ENCODE peak calls at places on chromosome 11, in eight cellular contexts. One of them, this sample, is unnamed.

GRCh38 chr11:47355283-47356128 is 3.0 kb upstream of the MYBPC3 start:
- DNase-seq in ELR: peak; percentile 94
- DNase-seq in NCI-H2171 treated with DMSO at 0.1 percent for 48 hours: peak; percentile 93
- DNase-seq in upper lobe of left lung: peak; percentile 94
- DNase-seq in HS-27A: peak; percentile 85
- DNase-seq in NCI-H146: peak; percentile 96
- DNase-seq in iris pigment epithelial cell: peak; percentile 91
- DNase-seq in left ventricle myocardium superior: peak; percentile 98
- DNase-seq in this sample: peak; percentile 96

GRCh38 chr11:12007230-12007593 is 1.2 kb downstream of the DKK3 start:
- DNase-seq in NCI-H2171 treated with DMSO at 0.1 percent for 48 hours: no peak
- DNase-seq in left ventricle myocardium superior: no peak
- DNase-seq in ELR: no peak
- DNase-seq in iris pigment epithelial cell: no peak
- DNase-seq in upper lobe of left lung: no peak
- DNase-seq in HS-27A: no peak
- DNase-seq in NCI-H146: no peak
- DNase-seq in this sample: no peak

GRCh38 chr11:106426696-106427095 is 349.2 kb downstream of the AASDHPPT start:
- DNase-seq in ELR: peak; percentile 48
- DNase-seq in NCI-H146: no peak
- DNase-seq in iris pigment epithelial cell: no peak
- DNase-seq in NCI-H2171 treated with DMSO at 0.1 percent for 48 hours: no peak
- DNase-seq in HS-27A: no peak
- DNase-seq in left ventricle myocardium superior: no peak
- DNase-seq in upper lobe of left lung: no peak
- DNase-seq in this sample: no peak

GRCh38 chr11:126416542-126417090 is 61.1 kb downstream of the ST3GAL4 start:
- DNase-seq in ELR: peak; percentile 71
- DNase-seq in NCI-H2171 treated with DMSO at 0.1 percent for 48 hours: peak; percentile 53
- DNase-seq in NCI-H146: peak; percentile 85
- DNase-seq in iris pigment epithelial cell: peak; percentile 87
- DNase-seq in left ventricle myocardium superior: peak; percentile 96
- DNase-seq in upper lobe of left lung: peak; percentile 90
- DNase-seq in HS-27A: no peak
- DNase-seq in this sample: peak; percentile 95

GRCh38 chr11:20110908-20111669 is 49.2 kb downstream of the DBX1 start:
- DNase-seq in iris pigment epithelial cell: peak; percentile 66
- DNase-seq in upper lobe of left lung: peak; percentile 35
- DNase-seq in NCI-H146: peak; percentile 79
- DNase-seq in ELR: peak; percentile 74
- DNase-seq in NCI-H2171 treated with DMSO at 0.1 percent for 48 hours: peak; percentile 51
- DNase-seq in left ventricle myocardium superior: no peak
- DNase-seq in HS-27A: no peak
- DNase-seq in this sample: no peak

GRCh38 chr11:37505406-37505805 is 907.4 kb upstream of the RAG2 start:
- DNase-seq in left ventricle myocardium superior: no peak
- DNase-seq in iris pigment epithelial cell: no peak
- DNase-seq in NCI-H2171 treated with DMSO at 0.1 percent for 48 hours: no peak
- DNase-seq in NCI-H146: no peak
- DNase-seq in HS-27A: no peak
- DNase-seq in ELR: no peak
- DNase-seq in upper lobe of left lung: no peak
- DNase-seq in this sample: no peak

GRCh38 chr11:68047437-68048290 is 8.8 kb downstream of the TCIRG1 start:
- DNase-seq in iris pigment epithelial cell: no peak
- DNase-seq in left ventricle myocardium superior: peak; percentile 25
- DNase-seq in NCI-H146: no peak
- DNase-seq in HS-27A: no peak
- DNase-seq in NCI-H2171 treated with DMSO at 0.1 percent for 48 hours: no peak
- DNase-seq in upper lobe of left lung: no peak
- DNase-seq in ELR: no peak
- DNase-seq in this sample: no peak

GRCh38 chr11:69808708-69809107 is 10.5 kb downstream of the FGF3 start:
- DNase-seq in HS-27A: no peak
- DNase-seq in NCI-H2171 treated with DMSO at 0.1 percent for 48 hours: no peak
- DNase-seq in left ventricle myocardium superior: no peak
- DNase-seq in iris pigment epithelial cell: peak; percentile 50
- DNase-seq in upper lobe of left lung: no peak
- DNase-seq in NCI-H146: no peak
- DNase-seq in ELR: no peak
- DNase-seq in this sample: no peak

GRCh38 chr11:116882386-116882785 is 45.0 kb upstream of the APOA1 start:
- DNase-seq in ELR: peak; percentile 83
- DNase-seq in iris pigment epithelial cell: peak; percentile 83
- DNase-seq in NCI-H2171 treated with DMSO at 0.1 percent for 48 hours: no peak
- DNase-seq in left ventricle myocardium superior: no peak
- DNase-seq in HS-27A: no peak
- DNase-seq in upper lobe of left lung: no peak
- DNase-seq in NCI-H146: no peak
- DNase-seq in this sample: no peak

GRCh38 chr11:119699227-119699626 is 29.8 kb downstream of the NECTIN1 start:
- DNase-seq in upper lobe of left lung: peak; percentile 78
- DNase-seq in left ventricle myocardium superior: peak; percentile 84
- DNase-seq in NCI-H146: no peak
- DNase-seq in ELR: no peak
- DNase-seq in NCI-H2171 treated with DMSO at 0.1 percent for 48 hours: no peak
- DNase-seq in HS-27A: no peak
- DNase-seq in iris pigment epithelial cell: no peak
- DNase-seq in this sample: peak; percentile 69

GRCh38 chr11:31958086-31958735 is 132.7 kb upstream of the RCN1 start:
- DNase-seq in NCI-H2171 treated with DMSO at 0.1 percent for 48 hours: no peak
- DNase-seq in upper lobe of left lung: peak; percentile 42
- DNase-seq in iris pigment epithelial cell: peak; percentile 50
- DNase-seq in ELR: peak; percentile 55
- DNase-seq in left ventricle myocardium superior: peak; percentile 86
- DNase-seq in HS-27A: no peak
- DNase-seq in NCI-H146: peak; percentile 41
- DNase-seq in this sample: peak; percentile 72

GRCh38 chr11:40388097-40388818 is 1071.2 kb downstream of the LRRC4C start:
- DNase-seq in HS-27A: no peak
- DNase-seq in NCI-H146: no peak
- DNase-seq in iris pigment epithelial cell: peak; percentile 41
- DNase-seq in NCI-H2171 treated with DMSO at 0.1 percent for 48 hours: no peak
- DNase-seq in ELR: peak; percentile 85
- DNase-seq in left ventricle myocardium superior: no peak
- DNase-seq in upper lobe of left lung: no peak
- DNase-seq in this sample: no peak

GRCh38 chr11:117887431-117888139 is 11.1 kb upstream of the FXYD6 start:
- DNase-seq in upper lobe of left lung: no peak
- DNase-seq in HS-27A: no peak
- DNase-seq in NCI-H2171 treated with DMSO at 0.1 percent for 48 hours: no peak
- DNase-seq in ELR: no peak
- DNase-seq in NCI-H146: peak; percentile 53
- DNase-seq in iris pigment epithelial cell: no peak
- DNase-seq in left ventricle myocardium superior: no peak
- DNase-seq in this sample: peak; percentile 18

GRCh38 chr11:9574806-9575530 is 1.5 kb downstream of the WEE1 start:
- DNase-seq in upper lobe of left lung: peak; percentile 55
- DNase-seq in ELR: peak; percentile 91
- DNase-seq in left ventricle myocardium superior: peak; percentile 41
- DNase-seq in NCI-H2171 treated with DMSO at 0.1 percent for 48 hours: peak; percentile 45
- DNase-seq in iris pigment epithelial cell: peak; percentile 81
- DNase-seq in NCI-H146: peak; percentile 73
- DNase-seq in HS-27A: peak; percentile 79
- DNase-seq in this sample: peak; percentile 65

GRCh38 chr11:1571760-1572199 is 291 bp downstream of the DUSP8 start:
- DNase-seq in ELR: no peak
- DNase-seq in iris pigment epithelial cell: no peak
- DNase-seq in NCI-H2171 treated with DMSO at 0.1 percent for 48 hours: no peak
- DNase-seq in upper lobe of left lung: no peak
- DNase-seq in left ventricle myocardium superior: peak; percentile 36
- DNase-seq in NCI-H146: no peak
- DNase-seq in HS-27A: no peak
- DNase-seq in this sample: no peak

GRCh38 chr11:116948375-116948774 is 111.0 kb upstream of the APOA1 start:
- DNase-seq in left ventricle myocardium superior: no peak
- DNase-seq in ELR: peak; percentile 70
- DNase-seq in iris pigment epithelial cell: peak; percentile 65
- DNase-seq in HS-27A: no peak
- DNase-seq in NCI-H146: no peak
- DNase-seq in NCI-H2171 treated with DMSO at 0.1 percent for 48 hours: no peak
- DNase-seq in upper lobe of left lung: no peak
- DNase-seq in this sample: no peak

GRCh38 chr11:748007-748359 is 719 bp downstream of the TALDO1 start:
- DNase-seq in ELR: peak; percentile 42
- DNase-seq in upper lobe of left lung: no peak
- DNase-seq in iris pigment epithelial cell: peak; percentile 45
- DNase-seq in left ventricle myocardium superior: no peak
- DNase-seq in HS-27A: no peak
- DNase-seq in NCI-H146: peak; percentile 29
- DNase-seq in NCI-H2171 treated with DMSO at 0.1 percent for 48 hours: no peak
- DNase-seq in this sample: no peak

GRCh38 chr11:20162340-20162739 is 2.1 kb upstream of the DBX1 start:
- DNase-seq in HS-27A: no peak
- DNase-seq in iris pigment epithelial cell: no peak
- DNase-seq in upper lobe of left lung: no peak
- DNase-seq in NCI-H146: no peak
- DNase-seq in ELR: no peak
- DNase-seq in left ventricle myocardium superior: no peak
- DNase-seq in NCI-H2171 treated with DMSO at 0.1 percent for 48 hours: no peak
- DNase-seq in this sample: no peak

GRCh38 chr11:7846003-7846402 is 49.3 kb upstream of the OR5P2 start:
- DNase-seq in iris pigment epithelial cell: no peak
- DNase-seq in ELR: peak; percentile 26
- DNase-seq in NCI-H146: no peak
- DNase-seq in upper lobe of left lung: no peak
- DNase-seq in HS-27A: no peak
- DNase-seq in NCI-H2171 treated with DMSO at 0.1 percent for 48 hours: no peak
- DNase-seq in left ventricle myocardium superior: no peak
- DNase-seq in this sample: no peak

GRCh38 chr11:61967924-61968757 is 707 bp upstream of the FTH1 start:
- DNase-seq in iris pigment epithelial cell: peak; percentile 42
- DNase-seq in ELR: peak; percentile 50
- DNase-seq in NCI-H2171 treated with DMSO at 0.1 percent for 48 hours: peak; percentile 81
- DNase-seq in HS-27A: no peak
- DNase-seq in upper lobe of left lung: no peak
- DNase-seq in left ventricle myocardium superior: peak; percentile 70
- DNase-seq in NCI-H146: peak; percentile 84
- DNase-seq in this sample: peak; percentile 80

GRCh38 chr11:80815752-80816453 is 1375.1 kb upstream of the TENM4 start:
- DNase-seq in left ventricle myocardium superior: no peak
- DNase-seq in NCI-H2171 treated with DMSO at 0.1 percent for 48 hours: no peak
- DNase-seq in NCI-H146: no peak
- DNase-seq in HS-27A: no peak
- DNase-seq in ELR: no peak
- DNase-seq in iris pigment epithelial cell: no peak
- DNase-seq in upper lobe of left lung: no peak
- DNase-seq in this sample: no peak

GRCh38 chr11:106670069-106670468 is 348.2 kb downstream of the GUCY1A2 start:
- DNase-seq in ELR: no peak
- DNase-seq in NCI-H146: no peak
- DNase-seq in NCI-H2171 treated with DMSO at 0.1 percent for 48 hours: no peak
- DNase-seq in upper lobe of left lung: no peak
- DNase-seq in left ventricle myocardium superior: no peak
- DNase-seq in HS-27A: no peak
- DNase-seq in iris pigment epithelial cell: peak; percentile 43
- DNase-seq in this sample: no peak

GRCh38 chr11:4551346-4551979 is 6.5 kb downstream of the OR52M1 start:
- DNase-seq in iris pigment epithelial cell: peak; percentile 21
- DNase-seq in HS-27A: no peak
- DNase-seq in ELR: peak; percentile 22
- DNase-seq in left ventricle myocardium superior: no peak
- DNase-seq in upper lobe of left lung: no peak
- DNase-seq in NCI-H2171 treated with DMSO at 0.1 percent for 48 hours: no peak
- DNase-seq in NCI-H146: no peak
- DNase-seq in this sample: no peak

GRCh38 chr11:65225284-65226102 is 36.3 kb upstream of the POLA2 start:
- DNase-seq in NCI-H2171 treated with DMSO at 0.1 percent for 48 hours: no peak
- DNase-seq in iris pigment epithelial cell: peak; percentile 59
- DNase-seq in upper lobe of left lung: peak; percentile 72
- DNase-seq in NCI-H146: no peak
- DNase-seq in ELR: peak; percentile 61
- DNase-seq in HS-27A: no peak
- DNase-seq in left ventricle myocardium superior: peak; percentile 73
- DNase-seq in this sample: peak; percentile 79

GRCh38 chr11:113664069-113664980 is 41.8 kb downstream of the TMPRSS5 start:
- DNase-seq in left ventricle myocardium superior: no peak
- DNase-seq in NCI-H2171 treated with DMSO at 0.1 percent for 48 hours: peak; percentile 78
- DNase-seq in HS-27A: peak; percentile 63
- DNase-seq in upper lobe of left lung: no peak
- DNase-seq in ELR: peak; percentile 88
- DNase-seq in NCI-H146: peak; percentile 24
- DNase-seq in iris pigment epithelial cell: peak; percentile 83
- DNase-seq in this sample: no peak

GRCh38 chr11:77619576-77620198 is 17.9 kb downstream of the CLNS1A start:
- DNase-seq in NCI-H146: peak; percentile 44
- DNase-seq in NCI-H2171 treated with DMSO at 0.1 percent for 48 hours: peak; percentile 74
- DNase-seq in ELR: peak; percentile 74
- DNase-seq in left ventricle myocardium superior: no peak
- DNase-seq in upper lobe of left lung: no peak
- DNase-seq in iris pigment epithelial cell: peak; percentile 49
- DNase-seq in HS-27A: no peak
- DNase-seq in this sample: no peak

GRCh38 chr11:111012497-111012896 is 233.0 kb upstream of the POU2AF2 start:
- DNase-seq in left ventricle myocardium superior: no peak
- DNase-seq in upper lobe of left lung: no peak
- DNase-seq in NCI-H2171 treated with DMSO at 0.1 percent for 48 hours: no peak
- DNase-seq in HS-27A: no peak
- DNase-seq in ELR: no peak
- DNase-seq in NCI-H146: no peak
- DNase-seq in iris pigment epithelial cell: no peak
- DNase-seq in this sample: no peak

GRCh38 chr11:6315811-6316425 is 4.4 kb downstream of the CAVIN3 start:
- DNase-seq in ELR: peak; percentile 77
- DNase-seq in iris pigment epithelial cell: peak; percentile 64
- DNase-seq in left ventricle myocardium superior: peak; percentile 71
- DNase-seq in NCI-H2171 treated with DMSO at 0.1 percent for 48 hours: peak; percentile 21
- DNase-seq in HS-27A: no peak
- DNase-seq in NCI-H146: peak; percentile 83
- DNase-seq in upper lobe of left lung: peak; percentile 66
- DNase-seq in this sample: peak; percentile 75